ENCODE peak calls at places on chromosomes 12 and 14, in six cellular contexts. V, G, J, X, C and B are unnamed samples.

GRCh38 chr12:90058721-90059120 is 350.1 kb upstream of the ATP2B1 start:
- DNase-seq in V (no peak), G (peak), J (peak), X (no peak), C (no peak), B (no peak)

GRCh38 chr14:55789442-55789841 is 209.4 kb downstream of the KTN1 start:
- DNase-seq in V (no peak), G (no peak), J (no peak), X (no peak), C (no peak), B (no peak)

GRCh38 chr12:53103860-53104305 is 597 bp downstream of the SOAT2 start:
- DNase-seq in V (no peak), G (no peak), J (no peak), X (no peak), C (no peak), B (no peak)

GRCh38 chr12:89856431-89856830 is 147.8 kb upstream of the ATP2B1 start:
- DNase-seq in V (no peak), G (peak), J (peak), X (no peak), C (no peak), B (no peak)

GRCh38 chr14:86574026-86574777 is 1044.3 kb downstream of the FLRT2 start:
- DNase-seq in V (no peak), G (no peak), J (no peak), X (no peak), C (no peak), B (peak)

GRCh38 chr12:101607894-101608293 is 13.1 kb downstream of the MYBPC1 start:
- DNase-seq in V (no peak), G (no peak), J (no peak), X (no peak), C (no peak), B (no peak)

GRCh38 chr12:27572486-27573255 is 48.7 kb downstream of the PPFIBP1 start:
- DNase-seq in V (no peak), G (no peak), J (no peak), X (no peak), C (no peak), B (no peak)

GRCh38 chr12:981956-982355 is 9.1 kb upstream of the ERC1 start:
- DNase-seq in V (no peak), G (no peak), J (no peak), X (no peak), C (no peak), B (no peak)

GRCh38 chr14:95524706-95525512 is 8.5 kb upstream of the SYNE3 start:
- DNase-seq in V (no peak), G (peak), J (no peak), X (no peak), C (no peak), B (no peak)

GRCh38 chr14:32940066-32940651 is 1.5 kb downstream of the NPAS3 start:
- DNase-seq in V (no peak), G (peak), J (peak), X (no peak), C (no peak), B (no peak)

GRCh38 chr12:82694276-82694675 is 7.6 kb downstream of the TMTC2 start:
- DNase-seq in V (no peak), G (no peak), J (no peak), X (no peak), C (no peak), B (no peak)

GRCh38 chr12:67006612-67007011 is 262.5 kb upstream of the CAND1 start:
- DNase-seq in V (no peak), G (no peak), J (no peak), X (no peak), C (no peak), B (no peak)

GRCh38 chr14:91801358-91801757 is 66.0 kb downstream of the TC2N start:
- DNase-seq in V (no peak), G (no peak), J (no peak), X (no peak), C (no peak), B (no peak)

GRCh38 chr12:26953447-26953846 is 15.2 kb downstream of the FGFR1OP2 start:
- DNase-seq in V (peak), G (no peak), J (no peak), X (no peak), C (no peak), B (no peak)

GRCh38 chr12:116415408-116416108 is 138.1 kb upstream of the MED13L start:
- DNase-seq in V (no peak), G (no peak), J (no peak), X (no peak), C (no peak), B (no peak)

GRCh38 chr12:810635-811415 is 58.4 kb downstream of the WNK1 start:
- DNase-seq in V (no peak), G (no peak), J (no peak), X (no peak), C (no peak), B (peak)

GRCh38 chr14:92572050-92572449 is 58.5 kb downstream of the RIN3 start:
- DNase-seq in V (peak), G (no peak), J (no peak), X (no peak), C (no peak), B (no peak)

GRCh38 chr14:103867523-103867953 is 20.2 kb upstream of the PPP1R13B start:
- DNase-seq in V (peak), G (peak), J (no peak), X (no peak), C (no peak), B (peak)

GRCh38 chr12:64691227-64691792 is 67.9 kb downstream of the GNS start:
- DNase-seq in V (no peak), G (no peak), J (no peak), X (no peak), C (no peak), B (no peak)

GRCh38 chr14:50116986-50117385 is 614 bp upstream of the VCPKMT start:
- DNase-seq in V (no peak), G (no peak), J (no peak), X (no peak), C (no peak), B (no peak)

GRCh38 chr12:113088037-113088436 is 31.5 kb downstream of the DTX1 start:
- DNase-seq in V (no peak), G (no peak), J (no peak), X (no peak), C (no peak), B (no peak)

GRCh38 chr12:1662761-1663439 is 28.0 kb upstream of the ADIPOR2 start:
- DNase-seq in V (peak), G (peak), J (no peak), X (no peak), C (no peak), B (no peak)

GRCh38 chr14:22882529-22883190 is 362 bp upstream of the REM2 start:
- DNase-seq in V (peak), G (peak), J (peak), X (no peak), C (no peak), B (no peak)

GRCh38 chr14:100056964-100057817 is 8.0 kb upstream of the EVL start:
- DNase-seq in V (no peak), G (peak), J (peak), X (no peak), C (no peak), B (no peak)

GRCh38 chr12:53191885-53192530 is 11.3 kb upstream of the CSAD start:
- DNase-seq in V (no peak), G (no peak), J (no peak), X (no peak), C (no peak), B (no peak)

GRCh38 chr14:100683578-100683977 is 43.1 kb upstream of the DLK1 start:
- DNase-seq in V (no peak), G (no peak), J (no peak), X (no peak), C (no peak), B (no peak)

DNA sequence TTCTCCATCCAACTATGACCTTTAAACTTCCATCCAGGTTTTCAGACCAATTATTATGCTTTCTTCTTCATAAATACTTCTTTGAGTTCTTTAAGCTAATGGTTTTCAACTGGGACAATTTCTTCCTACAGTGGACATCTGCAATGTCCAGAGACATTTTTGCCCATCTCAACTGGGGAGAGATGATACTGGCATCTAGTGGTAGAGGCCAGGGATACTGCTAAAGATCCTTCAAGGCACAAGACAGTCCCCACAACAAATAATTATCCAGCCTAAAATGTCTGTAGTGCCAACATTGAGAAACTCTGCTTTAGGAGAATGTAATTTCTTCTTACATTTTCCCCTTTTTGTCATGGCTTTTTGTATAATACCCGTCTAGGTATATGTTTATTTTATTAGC is 10.6 kb downstream of the TRHDE start:
- DNase-seq in V (no peak), G (no peak), J (no peak), X (no peak), C (no peak), B (no peak)
- TF ChIP-seq CTCF in V (no peak), G (peak), J (no peak), X (peak), C (peak), B (peak)

GRCh38 chr14:61768240-61768639 is 6.0 kb downstream of the SNAPC1 start:
- DNase-seq in V (no peak), G (no peak), J (no peak), X (no peak), C (no peak), B (no peak)
- H3K4me3 ChIP-seq in V (no peak), G (no peak), J (no peak), X (no peak), C (no peak), B (no peak)

GRCh38 chr12:65903680-65904403 is 79.6 kb downstream of the HMGA2 start:
- DNase-seq in V (no peak), G (no peak), J (no peak), X (no peak), C (no peak), B (no peak)
- TF ChIP-seq CTCF in V (no peak), G (no peak), J (no peak), X (no peak), C (no peak), B (no peak)

GRCh38 chr12:106305376-106305775 is 2.8 kb downstream of the TCP11L2 start:
- DNase-seq in V (no peak), G (peak), J (no peak), X (no peak), C (no peak), B (no peak)
- H3K4me3 ChIP-seq in V (no peak), G (no peak), J (no peak), X (no peak), C (no peak), B (no peak)

GRCh38 chr12:68236421-68237059 is 10.9 kb upstream of the IL26 start:
- DNase-seq in V (no peak), G (peak), J (peak), X (no peak), C (no peak), B (no peak)

GRCh38 chr12:68235576-68235975 is 10.0 kb upstream of the IL26 start:
- DNase-seq in V (no peak), G (no peak), J (no peak), X (no peak), C (no peak), B (no peak)

GRCh38 chr12:68239309-68239708 is 13.7 kb upstream of the IL26 start:
- DNase-seq in V (no peak), G (no peak), J (no peak), X (no peak), C (no peak), B (no peak)

GRCh38 chr12:68237523-68238070 is 12.0 kb upstream of the IL26 start:
- DNase-seq in V (no peak), G (no peak), J (no peak), X (no peak), C (no peak), B (no peak)

DNA sequence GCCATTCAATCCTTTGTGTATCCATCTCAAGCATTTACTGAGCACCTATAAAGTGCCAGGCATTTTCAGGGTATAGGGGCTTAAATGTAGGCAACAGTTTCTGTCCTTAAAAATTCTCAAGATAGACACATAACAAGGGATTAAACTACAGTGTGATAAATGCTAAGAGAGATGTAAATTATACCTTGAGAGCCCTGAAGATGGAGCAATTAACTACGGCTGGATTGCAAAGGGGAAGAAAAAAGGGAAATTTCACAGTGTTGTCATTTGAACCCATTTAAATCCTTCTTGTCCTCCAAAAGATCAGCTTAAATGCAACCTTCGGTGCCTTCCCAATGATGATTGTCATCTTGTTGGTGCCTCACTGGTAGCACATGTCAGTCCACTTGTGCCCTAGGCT is 11.5 kb upstream of the IL26 start:
- DNase-seq in V (no peak), G (no peak), J (no peak), X (no peak), C (no peak), B (no peak)
- TF ChIP-seq CTCF in V (no peak), G (no peak), J (no peak), X (no peak), C (no peak), B (no peak)

DNA sequence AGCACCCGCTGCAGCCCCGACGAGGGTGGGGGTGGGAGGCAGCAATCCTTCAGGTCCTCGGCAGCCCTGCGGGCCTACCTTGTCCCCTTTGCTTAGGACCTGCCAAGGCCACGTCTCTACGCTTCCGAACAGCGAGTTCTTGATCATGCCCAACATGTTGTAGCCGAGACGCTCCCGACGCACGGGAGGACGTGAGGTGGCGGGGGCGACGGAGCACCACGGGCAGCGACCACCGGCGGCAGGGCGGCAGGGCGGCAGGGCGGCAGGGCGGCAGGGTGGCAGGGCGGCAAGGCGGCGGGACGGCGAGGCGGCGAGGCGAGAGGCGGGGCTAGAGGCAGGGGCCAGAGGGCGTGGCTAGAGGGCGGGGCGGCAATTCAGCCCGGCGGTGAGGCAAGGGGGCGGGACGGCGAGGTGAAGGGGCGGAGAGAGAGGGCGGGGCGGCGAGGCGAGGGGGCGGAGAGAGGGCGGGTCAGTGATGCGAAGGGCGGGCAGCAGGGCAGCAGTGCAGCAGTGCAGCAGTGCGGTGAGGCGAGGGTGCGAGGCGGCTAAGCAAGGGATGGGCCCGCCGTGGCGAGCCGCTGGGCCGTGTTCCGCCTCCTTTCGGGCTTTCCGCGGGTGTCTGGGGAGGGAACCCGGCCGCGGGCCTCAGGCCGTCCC is at the start of gene HEBP1:
- DNase-seq in V (peak), G (peak), J (peak), X (peak), C (peak), B (peak)
- H3K4me3 ChIP-seq in V (peak), G (peak), J (peak), X (peak), C (peak), B (peak)

GRCh38 chr12:68871899-68872298 is 61.1 kb downstream of the CPM start:
- DNase-seq in V (no peak), G (peak), J (peak), X (no peak), C (no peak), B (no peak)
- TF ChIP-seq CTCF in V (no peak), G (peak), J (peak), X (no peak), C (no peak), B (no peak)

DNA sequence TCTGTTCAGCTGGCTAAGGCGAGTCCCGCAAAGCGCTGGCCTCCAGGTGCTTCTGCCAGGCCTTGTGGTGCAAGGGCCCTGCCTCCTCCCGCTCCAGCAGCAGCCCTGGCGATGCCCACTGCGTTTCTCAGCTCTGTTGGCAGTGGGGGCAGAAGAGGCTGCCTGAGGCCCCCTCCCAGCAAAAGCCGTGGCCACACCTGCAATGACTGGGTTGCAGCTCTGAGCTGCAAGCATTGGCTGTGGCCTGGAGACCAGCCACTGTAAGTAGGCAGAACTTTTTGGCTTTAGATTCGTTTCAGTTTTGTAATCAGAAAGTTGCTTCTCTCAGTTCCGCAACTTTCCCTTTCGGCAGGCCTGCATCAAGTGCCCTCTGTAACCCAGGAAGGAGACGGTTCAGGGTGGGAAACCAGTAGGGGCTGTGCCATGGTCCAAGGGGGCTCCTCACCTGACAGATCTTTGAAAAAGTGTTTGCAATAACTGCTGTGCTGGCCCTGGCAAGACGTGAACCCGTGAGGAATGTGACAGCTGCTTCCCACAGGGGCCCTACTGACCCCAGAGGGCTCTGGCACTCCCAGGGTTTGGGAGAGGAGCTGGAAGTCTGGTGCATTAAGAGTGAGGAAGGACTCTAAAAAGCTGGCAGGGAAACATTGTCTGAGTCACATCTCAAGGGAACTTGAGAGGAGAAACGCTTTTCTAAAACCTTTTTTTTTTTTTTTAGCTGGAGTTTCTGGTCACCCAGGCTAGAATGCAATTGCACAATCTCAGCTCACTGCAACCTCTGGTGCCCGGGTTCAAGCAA is 54.5 kb upstream of the MAX start:
- DNase-seq in V (no peak), G (peak), J (no peak), X (peak), C (peak), B (no peak)
- H3K4me3 ChIP-seq in V (no peak), G (no peak), J (no peak), X (peak), C (peak), B (no peak)